ENCODE peak calls at places on chromosomes 16 and 17, in four cellular contexts. C is neural progenitor cell, L is endothelial cell of umbilical vein, Q is testis. V is an unnamed sample.

GRCh38 chr17:876272-876671 is 94.1 kb downstream of the MRM3 start:
- DNase-seq in C (no peak), L (no peak), Q (no peak), V (no peak)

GRCh38 chr16:50841081-50841886 is 99.4 kb downstream of the CYLD start:
- DNase-seq in C (peak; percentile 13), L (no peak), Q (peak; percentile 42), V (no peak)

GRCh38 chr17:4365628-4366311 is 705 bp downstream of the UBE2G1 start:
- DNase-seq in C (peak; percentile 80), L (peak; percentile 42), Q (peak; percentile 65), V (peak; percentile 37)

GRCh38 chr17:28760987-28761562 is 17.3 kb downstream of the TRAF4 start:
- DNase-seq in C (peak; percentile 64), L (peak; percentile 65), Q (no peak), V (peak; percentile 64)

GRCh38 chr17:42518046-42518754 is 17.8 kb upstream of the NAGLU start:
- DNase-seq in C (no peak), L (peak; percentile 98), Q (peak; percentile 71), V (peak; percentile 70)

GRCh38 chr16:580141-580945 is 9.5 kb upstream of the RAB40C start:
- DNase-seq in C (no peak), L (no peak), Q (no peak), V (no peak)

GRCh38 chr17:1783834-1784611 is 22.2 kb downstream of the SERPINF1 start:
- DNase-seq in C (peak; percentile 65), L (peak; percentile 80), Q (peak; percentile 91), V (peak; percentile 75)

GRCh38 chr17:47184671-47185070 is 4.4 kb downstream of the CDC27 start:
- DNase-seq in C (no peak), L (no peak), Q (no peak), V (no peak)

GRCh38 chr16:67441289-67441753 is 10.4 kb downstream of the HSD11B2 start:
- DNase-seq in C (no peak), L (no peak), Q (no peak), V (peak; percentile 58)

GRCh38 chr17:42055496-42055895 is 5.1 kb upstream of the C17orf113 start:
- DNase-seq in C (no peak), L (no peak), Q (peak; percentile 75), V (no peak)

GRCh38 chr16:3776316-3776715 is 59.0 kb upstream of the TRAP1 start:
- DNase-seq in C (no peak), L (no peak), Q (no peak), V (peak; percentile 30)

GRCh38 chr16:89012622-89012995 is 35.6 kb upstream of the CBFA2T3 start:
- DNase-seq in C (no peak), L (no peak), Q (no peak), V (no peak)

GRCh38 chr17:38797091-38797490 is 2.3 kb downstream of the PIP4K2B start:
- DNase-seq in C (no peak), L (no peak), Q (no peak), V (no peak)

GRCh38 chr16:67855789-67856188 is 8.3 kb upstream of the CENPT start:
- DNase-seq in C (no peak), L (no peak), Q (peak; percentile 69), V (no peak)

GRCh38 chr16:66728117-66728787 is 23.2 kb downstream of the DYNC1LI2 start:
- DNase-seq in C (peak; percentile 65), L (peak; percentile 70), Q (peak; percentile 71), V (no peak)

GRCh38 chr17:35930211-35931065 is at the start of gene RDM1:
- DNase-seq in C (peak; percentile 94), L (peak; percentile 21), Q (peak; percentile 74), V (peak; percentile 47)

GRCh38 chr17:82869536-82869935 is 29.7 kb upstream of the ZNF750 start:
- DNase-seq in C (no peak), L (no peak), Q (no peak), V (no peak)

GRCh38 chr17:82528484-82529265 is 9.1 kb downstream of the FOXK2 start:
- DNase-seq in C (peak; percentile 52), L (peak; percentile 73), Q (peak; percentile 87), V (peak; percentile 56)

GRCh38 chr16:66379571-66379941 is 13.1 kb downstream of the CDH5 start:
- DNase-seq in C (no peak), L (no peak), Q (no peak), V (no peak)

GRCh38 chr16:67257486-67258159 is 8.8 kb downstream of the SLC9A5 start:
- DNase-seq in C (no peak), L (no peak), Q (no peak), V (no peak)

GRCh38 chr17:39462644-39463375 is 1.5 kb downstream of the CDK12 start:
- DNase-seq in C (peak; percentile 25), L (peak; percentile 42), Q (peak; percentile 27), V (no peak)

GRCh38 chr16:87496101-87496801 is 3.4 kb upstream of the ZCCHC14 start:
- DNase-seq in C (no peak), L (no peak), Q (no peak), V (no peak)

DNA sequence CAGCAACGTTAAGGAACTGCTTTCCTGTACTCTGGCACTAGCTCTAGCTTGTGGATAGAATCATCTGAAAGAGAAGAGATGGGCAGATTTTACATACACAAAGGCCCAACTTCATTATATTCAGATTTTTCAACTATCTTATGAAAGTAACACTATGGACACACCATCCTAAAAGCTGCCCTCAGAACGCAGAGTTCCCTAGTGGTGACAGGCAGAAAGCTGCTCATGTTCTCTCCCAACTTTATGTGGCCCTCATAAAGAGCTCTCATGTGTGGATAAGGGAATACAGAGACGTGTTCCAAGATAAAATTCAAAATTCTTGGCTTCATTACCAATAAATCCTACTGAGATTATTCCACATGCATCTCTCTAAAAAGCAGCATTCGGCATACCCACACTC is 1.5 kb downstream of the CFAP20 start:
- DNase-seq in C (no peak), L (peak; percentile 15), Q (no peak), V (no peak)
- TF ChIP-seq CTCF in C (no peak), L (peak; percentile 13), Q (no peak), V (peak; percentile 31)

DNA sequence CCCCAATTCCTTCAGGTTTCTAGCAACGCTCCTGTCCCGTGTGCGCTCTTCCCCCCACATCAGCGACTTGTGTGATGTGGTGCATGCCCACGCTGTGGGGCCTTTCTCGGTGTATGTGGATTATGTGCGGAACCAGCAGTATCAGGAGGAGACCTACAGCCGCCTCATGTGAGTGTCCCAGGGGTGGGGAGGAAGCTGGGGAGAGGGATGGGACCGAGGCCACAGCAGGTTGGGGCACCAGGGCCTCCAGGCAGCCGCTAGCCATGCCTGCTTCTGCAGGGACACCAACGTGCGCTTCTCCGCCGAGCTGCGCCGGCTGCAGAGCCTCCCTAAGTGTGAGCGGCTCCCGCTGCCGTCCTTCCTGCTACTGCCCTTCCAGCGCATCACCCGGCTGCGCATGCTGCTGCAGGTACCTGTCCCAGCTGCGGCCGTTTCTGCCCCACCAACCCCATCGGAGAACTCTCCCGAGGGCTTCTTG is 5.7 kb downstream of the ARHGEF15 start:
- DNase-seq in C (peak; percentile 68), L (no peak), Q (no peak), V (no peak)
- H3K4me3 ChIP-seq in C (peak overlapping the region; percentile 56), L (no peak overlapping the region), Q (no peak overlapping the region), V (peak overlapping the region; percentile 45)

GRCh38 chr17:49887744-49888360 is 40.0 kb upstream of the TAC4 start:
- DNase-seq in C (no peak), L (no peak), Q (no peak), V (no peak)
- H3K27ac ChIP-seq in C (no peak overlapping the region), L (no peak overlapping the region), Q (no peak overlapping the region), V (no peak overlapping the region)

GRCh38 chr17:63549289-63549945 is 860 bp upstream of the DCAF7 start:
- DNase-seq in C (no peak), L (no peak), Q (no peak), V (no peak)
- TF ChIP-seq CTCF in C (no peak), L (no peak), Q (no peak), V (no peak)

GRCh38 chr16:56866955-56867830 is 2.2 kb downstream of the SLC12A3 start:
- DNase-seq in C (peak; percentile 75), L (peak; percentile 57), Q (peak; percentile 61), V (no peak)
- H3K4me3 ChIP-seq in C (no peak overlapping the region), L (no peak overlapping the region), Q (no peak overlapping the region), V (no peak overlapping the region)

DNA sequence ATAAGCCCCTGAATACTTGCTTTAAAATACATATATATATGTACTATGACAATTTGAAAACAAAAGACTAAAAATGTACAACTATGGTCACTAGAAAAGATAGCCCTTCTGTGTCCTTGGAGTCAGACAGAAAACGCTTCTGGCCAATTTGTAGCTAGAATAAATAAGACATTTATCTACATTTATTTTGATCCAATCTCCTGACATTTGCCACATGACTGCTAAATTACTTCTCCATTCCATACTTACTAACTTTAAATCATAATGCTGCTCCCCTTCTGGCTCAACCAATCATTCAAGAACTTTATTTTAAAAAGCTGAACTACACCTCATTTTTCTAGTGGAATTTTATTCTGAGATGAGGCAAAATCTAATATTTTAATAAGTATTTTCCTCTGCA is 65.8 kb downstream of the CYTH1 start:
- DNase-seq in C (no peak), L (no peak), Q (no peak), V (no peak)
- H3K27ac ChIP-seq in C (no peak overlapping the region), L (no peak overlapping the region), Q (no peak overlapping the region), V (peak overlapping the region; percentile 83)

GRCh38 chr17:9529033-9529748 is 46.4 kb downstream of the STX8 start:
- DNase-seq in C (peak; percentile 33), L (peak; percentile 24), Q (no peak), V (no peak)
- TF ChIP-seq CTCF in C (peak; percentile 71), L (peak; percentile 41), Q (no peak), V (peak; percentile 51)

GRCh38 chr16:85333337-85333736 is 221.1 kb upstream of the CIBAR2 start:
- DNase-seq in C (no peak), L (no peak), Q (no peak), V (no peak)

GRCh38 chr16:85332175-85332574 is 219.9 kb upstream of the CIBAR2 start:
- DNase-seq in C (peak; percentile 76), L (no peak), Q (no peak), V (no peak)

GRCh38 chr16:85335584-85336492 is 223.6 kb upstream of the CIBAR2 start:
- DNase-seq in C (no peak), L (no peak), Q (no peak), V (no peak)

GRCh38 chr16:85333744-85334640 is 221.7 kb upstream of the CIBAR2 start:
- DNase-seq in C (no peak), L (no peak), Q (no peak), V (no peak)

GRCh38 chr16:85334718-85335583 is 222.7 kb upstream of the CIBAR2 start:
- DNase-seq in C (peak; percentile 85), L (peak; percentile 49), Q (no peak), V (no peak)
- H3K4me3 ChIP-seq in C (peak overlapping the region; percentile 47), L (no peak overlapping the region), Q (no peak overlapping the region), V (no peak overlapping the region)

DNA sequence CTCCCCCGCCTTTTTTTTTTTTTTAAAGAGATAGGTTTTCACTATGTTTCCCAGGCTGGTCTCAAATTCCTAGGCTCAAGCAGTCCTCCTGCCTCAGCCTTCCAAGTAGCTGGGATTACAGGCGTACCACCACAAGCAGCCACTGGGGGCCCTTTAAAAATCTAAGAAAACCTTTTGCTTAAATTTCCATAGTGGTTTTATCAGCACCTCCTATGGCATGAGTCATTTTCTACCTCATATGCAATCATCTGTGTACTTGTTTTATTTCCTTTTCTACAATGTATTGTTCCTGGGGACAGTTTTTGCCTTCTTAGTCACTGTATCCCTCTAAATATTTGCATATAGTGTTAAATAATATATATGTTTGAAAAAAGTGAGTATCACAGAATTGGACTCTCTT is 29.2 kb downstream of the GNA13 start:
- DNase-seq in C (peak; percentile 27), L (peak; percentile 82), Q (no peak), V (no peak)
- H3K27ac ChIP-seq in C (no peak overlapping the region), L (peak overlapping the region; percentile 74), Q (no peak overlapping the region), V (no peak overlapping the region)